ENCODE peak calls at places on chromosomes 1 and 21, in eight cellular contexts. M, C, N, K, X, T, U and D are unnamed samples.

GRCh38 chr1:32871364-32872188 is 864 bp upstream of the FNDC5 start:
- DNase-seq in M (no peak), C (no peak), N (no peak), K (no peak), X (no peak), T (no peak), U (no peak), D (peak)

GRCh38 chr1:220198186-220199005 is 73.9 kb downstream of the RAB3GAP2 start:
- DNase-seq in M (no peak), C (no peak), N (peak), K (no peak), X (no peak), T (no peak), U (no peak), D (no peak)

GRCh38 chr1:64051801-64052200 is 151.6 kb upstream of the UBE2U start:
- DNase-seq in M (no peak), C (no peak), N (no peak), K (no peak), X (no peak), T (no peak), U (no peak), D (no peak)

GRCh38 chr21:29334717-29335428 is 36.2 kb downstream of the BACH1 start:
- DNase-seq in M (no peak), C (peak), N (peak), K (no peak), X (peak), T (no peak), U (no peak), D (peak)

GRCh38 chr1:150813028-150813707 is 5.1 kb upstream of the CTSK start:
- DNase-seq in M (peak), C (peak), N (peak), K (peak), X (peak), T (no peak), U (peak), D (peak)

GRCh38 chr1:171983584-171983983 is 142.3 kb downstream of the DNM3 start:
- DNase-seq in M (peak), C (peak), N (peak), K (no peak), X (peak), T (no peak), U (no peak), D (peak)

GRCh38 chr1:174703309-174703708 is 255.5 kb downstream of the GPR52 start:
- DNase-seq in M (no peak), C (no peak), N (no peak), K (no peak), X (no peak), T (no peak), U (no peak), D (no peak)

GRCh38 chr1:216904457-216904856 is 181.2 kb upstream of the ESRRG start:
- DNase-seq in M (no peak), C (no peak), N (no peak), K (peak), X (no peak), T (no peak), U (no peak), D (no peak)

GRCh38 chr1:58727363-58727762 is 27.5 kb upstream of the MYSM1 start:
- DNase-seq in M (no peak), C (peak), N (peak), K (no peak), X (peak), T (peak), U (no peak), D (peak)

GRCh38 chr1:178818416-178818815 is 52.5 kb downstream of the ANGPTL1 start:
- DNase-seq in M (no peak), C (peak), N (peak), K (no peak), X (peak), T (peak), U (no peak), D (peak)

GRCh38 chr1:11471473-11471872 is 7.5 kb upstream of the DISP3 start:
- DNase-seq in M (no peak), C (no peak), N (no peak), K (no peak), X (no peak), T (no peak), U (no peak), D (no peak)

GRCh38 chr1:161351482-161351881 is 16.2 kb downstream of the CFAP126 start:
- DNase-seq in M (no peak), C (peak), N (peak), K (no peak), X (no peak), T (no peak), U (no peak), D (peak)

GRCh38 chr1:18373882-18374493 is 106.7 kb upstream of the KLHDC7A start:
- DNase-seq in M (peak), C (no peak), N (no peak), K (peak), X (no peak), T (no peak), U (no peak), D (no peak)

GRCh38 chr1:90114521-90115141 is 119.7 kb downstream of the ZNF326 start:
- DNase-seq in M (peak), C (peak), N (peak), K (peak), X (peak), T (peak), U (no peak), D (peak)

GRCh38 chr1:36879613-36880012 is 154.7 kb downstream of the GRIK3 start:
- DNase-seq in M (no peak), C (no peak), N (no peak), K (no peak), X (no peak), T (no peak), U (no peak), D (no peak)

GRCh38 chr1:14567056-14567455 is 31.4 kb upstream of the KAZN start:
- DNase-seq in M (peak), C (no peak), N (no peak), K (no peak), X (peak), T (no peak), U (no peak), D (no peak)
- TF ChIP-seq CTCF in M (no peak), C (no peak), N (no peak), K (peak), X (no peak), T (no peak), U (no peak), D (no peak)

DNA sequence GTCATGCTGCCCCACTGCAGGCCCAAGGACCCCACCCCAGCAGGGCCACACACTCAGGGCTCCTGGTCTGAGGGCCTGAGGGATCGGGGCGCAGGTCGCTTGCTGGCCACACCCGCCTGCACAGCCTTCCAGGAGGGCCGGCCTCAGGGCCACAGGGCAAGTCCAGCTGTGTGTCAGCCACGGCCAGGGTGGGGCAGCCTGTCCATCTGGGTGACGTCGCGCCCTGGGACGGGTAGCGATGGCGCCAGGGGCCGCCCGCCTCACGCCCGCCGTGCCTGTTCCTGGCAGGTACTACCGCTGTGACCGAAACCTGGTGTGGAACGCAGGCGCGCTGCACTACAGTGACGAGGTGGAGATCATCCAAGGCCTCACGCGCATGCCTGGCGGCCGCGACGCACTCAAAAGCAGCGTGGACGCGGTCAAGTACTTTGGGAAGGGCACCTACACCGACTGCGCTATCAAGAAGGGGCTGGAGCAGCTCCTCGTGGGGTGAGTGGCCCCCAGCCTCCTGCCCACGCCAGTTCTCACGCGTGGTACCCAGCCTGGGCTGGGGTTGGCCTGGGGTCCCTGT is 2.5 kb downstream of the COL6A1 start:
- DNase-seq in M (no peak), C (peak), N (no peak), K (no peak), X (no peak), T (no peak), U (peak), D (peak)
- H3K4me3 ChIP-seq in M (no peak), C (peak), N (peak), K (no peak), X (no peak), T (peak), U (peak), D (peak)

GRCh38 chr1:39788758-39789570 is at the start of gene BMP8B:
- DNase-seq in M (peak), C (no peak), N (no peak), K (peak), X (peak), T (no peak), U (peak), D (no peak)
- TF ChIP-seq CTCF in M (no peak), C (no peak), N (no peak), K (no peak), X (no peak), T (no peak), U (no peak), D (no peak)

GRCh38 chr1:41348394-41348793 is 12.8 kb upstream of the FOXO6 start:
- DNase-seq in M (no peak), C (no peak), N (no peak), K (no peak), X (no peak), T (no peak), U (no peak), D (no peak)

GRCh38 chr1:41342774-41343355 is 18.4 kb upstream of the FOXO6 start:
- DNase-seq in M (no peak), C (no peak), N (no peak), K (no peak), X (no peak), T (no peak), U (no peak), D (no peak)

GRCh38 chr1:41347276-41347675 is 14.0 kb upstream of the FOXO6 start:
- DNase-seq in M (no peak), C (no peak), N (no peak), K (no peak), X (peak), T (no peak), U (no peak), D (no peak)

GRCh38 chr1:41343790-41344679 is 17.2 kb upstream of the FOXO6 start:
- DNase-seq in M (peak), C (no peak), N (no peak), K (no peak), X (peak), T (no peak), U (no peak), D (no peak)

GRCh38 chr1:41345434-41346075 is 15.7 kb upstream of the FOXO6 start:
- DNase-seq in M (peak), C (no peak), N (no peak), K (no peak), X (no peak), T (no peak), U (no peak), D (no peak)
- H3K4me3 ChIP-seq in M (no peak), C (no peak), N (no peak), K (no peak), X (no peak), T (no peak), U (no peak), D (no peak)

DNA sequence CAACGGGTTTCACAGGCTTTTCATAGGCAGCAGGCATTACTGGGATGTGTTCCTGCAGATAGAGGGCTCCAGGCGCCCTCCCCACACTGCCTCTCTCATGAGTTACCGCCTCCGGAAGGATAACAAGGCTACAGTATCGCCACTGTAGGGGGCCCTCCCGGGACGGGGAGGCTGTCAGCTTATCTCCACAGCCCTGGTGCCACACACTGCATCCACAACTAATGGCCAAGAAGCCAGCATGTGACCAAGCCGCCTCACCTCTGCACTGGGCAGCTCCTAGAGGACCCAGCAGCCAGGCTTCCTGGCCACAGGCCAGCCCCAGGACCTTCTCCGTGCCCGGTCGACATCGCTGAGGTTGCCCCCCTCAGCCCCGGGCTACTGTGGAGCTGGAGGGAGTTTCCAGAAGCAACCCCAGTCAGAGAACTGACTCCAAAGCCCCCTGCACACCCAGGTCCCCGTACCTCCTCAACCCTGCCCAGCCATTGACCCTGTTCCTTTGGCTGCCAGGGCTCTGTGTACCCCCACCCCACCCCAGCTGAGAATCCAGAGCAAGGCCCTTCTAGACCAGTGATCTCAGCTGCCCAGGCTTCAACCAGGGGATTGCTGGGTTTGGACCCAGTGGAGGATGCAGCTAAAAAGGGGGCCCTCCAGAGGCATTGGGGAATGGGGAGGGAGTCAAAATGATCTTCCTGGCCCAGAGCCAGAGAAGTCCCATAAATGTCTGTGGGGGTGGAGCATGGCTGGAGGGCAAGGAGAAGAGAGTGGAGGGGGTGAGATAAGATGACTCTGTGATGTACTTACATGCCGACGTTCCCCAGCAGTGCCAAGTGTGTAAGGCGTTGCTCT is 45.0 kb downstream of the NEK2 start:
- DNase-seq in M (no peak), C (no peak), N (no peak), K (no peak), X (peak), T (no peak), U (peak), D (no peak)
- TF ChIP-seq CTCF in M (no peak), C (no peak), N (no peak), K (no peak), X (no peak), T (no peak), U (peak), D (no peak)

GRCh38 chr1:26701266-26701994 is 5.6 kb downstream of the ARID1A start:
- DNase-seq in M (peak), C (no peak), N (peak), K (no peak), X (peak), T (no peak), U (no peak), D (peak)
- H3K4me3 ChIP-seq in M (peak), C (no peak), N (no peak), K (no peak), X (peak), T (no peak), U (no peak), D (no peak)

GRCh38 chr1:67650061-67650460 is 34.9 kb upstream of the GADD45A start:
- DNase-seq in M (no peak), C (peak), N (peak), K (no peak), X (no peak), T (no peak), U (no peak), D (peak)

GRCh38 chr1:67651031-67651430 is 34.0 kb upstream of the GADD45A start:
- DNase-seq in M (no peak), C (no peak), N (no peak), K (no peak), X (no peak), T (no peak), U (no peak), D (no peak)

GRCh38 chr1:67647036-67647798 is 37.8 kb upstream of the GADD45A start:
- DNase-seq in M (no peak), C (peak), N (no peak), K (no peak), X (peak), T (no peak), U (no peak), D (peak)

GRCh38 chr1:67647814-67648358 is 37.1 kb upstream of the GADD45A start:
- DNase-seq in M (no peak), C (no peak), N (no peak), K (no peak), X (peak), T (no peak), U (no peak), D (no peak)

GRCh38 chr1:67648582-67649326 is 36.2 kb upstream of the GADD45A start:
- DNase-seq in M (no peak), C (no peak), N (no peak), K (no peak), X (no peak), T (no peak), U (no peak), D (no peak)
- TF ChIP-seq CTCF in M (no peak), C (no peak), N (no peak), K (no peak), X (no peak), T (no peak), U (no peak), D (no peak)

DNA sequence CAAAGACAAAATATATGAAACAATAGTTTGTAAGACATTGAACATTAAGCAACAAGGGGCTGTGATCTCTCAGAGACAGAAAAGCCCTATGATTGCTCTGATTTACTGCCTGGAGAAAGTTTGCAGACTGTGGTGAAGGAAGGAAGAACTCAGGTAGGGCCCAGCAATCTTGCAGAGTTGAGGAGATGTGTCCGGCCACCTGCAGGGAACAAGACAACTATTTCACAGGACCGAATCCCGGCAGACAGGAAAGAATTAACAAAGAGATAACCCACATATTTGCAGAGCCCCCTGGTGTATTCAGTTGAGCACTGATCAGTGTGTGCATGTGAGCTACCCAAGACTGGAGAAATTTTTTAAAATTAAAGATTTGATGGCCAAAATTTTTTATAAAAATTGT is 58.3 kb upstream of the FMN2 start:
- DNase-seq in M (no peak), C (no peak), N (no peak), K (no peak), X (no peak), T (no peak), U (no peak), D (no peak)
- H3K4me3 ChIP-seq in M (no peak), C (no peak), N (no peak), K (no peak), X (no peak), T (no peak), U (no peak), D (no peak)